ENCODE peak calls at places on chromosomes 6 and 20, in seven cellular contexts. G, K, D, O, V, W and S are unnamed samples.

GRCh38 chr6:168136622-168137021 is 57.6 kb upstream of the FRMD1 start:
- DNase-seq in G (no peak), K (no peak), D (no peak), O (no peak), V (no peak), W (no peak), S (no peak)

GRCh38 chr6:26493258-26493657 is 6.8 kb upstream of the BTN1A1 start:
- DNase-seq in G (no peak), K (no peak), D (no peak), O (no peak), V (no peak), W (no peak), S (no peak)

GRCh38 chr6:33162471-33162870 is 29.8 kb downstream of the COL11A2 start:
- DNase-seq in G (no peak), K (no peak), D (no peak), O (no peak), V (no peak), W (no peak), S (no peak)

GRCh38 chr6:21871831-21872230 is 278.3 kb downstream of the SOX4 start:
- DNase-seq in G (no peak), K (no peak), D (no peak), O (no peak), V (no peak), W (no peak), S (no peak)

GRCh38 chr6:6315660-6316059 is 4.8 kb downstream of the F13A1 start:
- DNase-seq in G (peak), K (peak), D (no peak), O (peak), V (peak), W (no peak), S (no peak)

GRCh38 chr20:61753987-61754956 is 311.4 kb downstream of the TAF4 start:
- DNase-seq in G (no peak), K (no peak), D (no peak), O (no peak), V (no peak), W (no peak), S (no peak)

GRCh38 chr6:7819641-7820040 is 90.9 kb downstream of the TXNDC5 start:
- DNase-seq in G (peak), K (no peak), D (no peak), O (no peak), V (no peak), W (no peak), S (no peak)

GRCh38 chr6:153328194-153328593 is 197.1 kb upstream of the RGS17 start:
- DNase-seq in G (peak), K (no peak), D (no peak), O (no peak), V (no peak), W (no peak), S (no peak)

GRCh38 chr20:62804021-62804631 is 509 bp upstream of the OGFR start:
- DNase-seq in G (no peak), K (no peak), D (no peak), O (no peak), V (no peak), W (peak), S (no peak)

GRCh38 chr6:6825153-6825847 is 236.8 kb downstream of the LY86 start:
- DNase-seq in G (no peak), K (no peak), D (no peak), O (no peak), V (no peak), W (no peak), S (no peak)

GRCh38 chr6:118860880-118861279 is 33.1 kb upstream of the ASF1A start:
- DNase-seq in G (no peak), K (no peak), D (no peak), O (no peak), V (no peak), W (no peak), S (no peak)

GRCh38 chr6:41757268-41757667 is 10.1 kb upstream of the PGC start:
- DNase-seq in G (no peak), K (no peak), D (no peak), O (no peak), V (no peak), W (no peak), S (no peak)

GRCh38 chr6:15628499-15629131 is 34.2 kb downstream of the DTNBP1 start:
- DNase-seq in G (peak), K (no peak), D (peak), O (no peak), V (no peak), W (no peak), S (no peak)

GRCh38 chr6:139572001-139572400 is 197.6 kb upstream of the CITED2 start:
- DNase-seq in G (no peak), K (no peak), D (no peak), O (no peak), V (no peak), W (no peak), S (no peak)

GRCh38 chr20:35048739-35049138 is 43.9 kb downstream of the TRPC4AP start:
- DNase-seq in G (no peak), K (no peak), D (no peak), O (no peak), V (no peak), W (no peak), S (no peak)

GRCh38 chr6:32112436-32112980 is 3.4 kb upstream of the TNXB start:
- DNase-seq in G (no peak), K (no peak), D (no peak), O (peak), V (peak), W (no peak), S (no peak)

GRCh38 chr6:111759836-111760785 is 113.1 kb downstream of the FYN start:
- DNase-seq in G (peak), K (no peak), D (peak), O (no peak), V (no peak), W (no peak), S (no peak)

GRCh38 chr20:54860716-54861115 is 385.3 kb downstream of the DOK5 start:
- DNase-seq in G (no peak), K (no peak), D (no peak), O (no peak), V (no peak), W (no peak), S (no peak)

GRCh38 chr6:131840441-131840840 is 32.6 kb downstream of the ENPP1 start:
- DNase-seq in G (no peak), K (no peak), D (no peak), O (no peak), V (no peak), W (no peak), S (no peak)

GRCh38 chr6:118678866-118679265 is 27.5 kb upstream of the CEP85L start:
- DNase-seq in G (peak), K (no peak), D (no peak), O (no peak), V (no peak), W (no peak), S (no peak)

GRCh38 chr20:1622450-1622849 is 2.6 kb upstream of the SIRPB1 start:
- DNase-seq in G (no peak), K (no peak), D (no peak), O (no peak), V (no peak), W (no peak), S (no peak)

GRCh38 chr6:132043148-132043547 is 92.0 kb upstream of the CCN2 start:
- DNase-seq in G (no peak), K (no peak), D (no peak), O (no peak), V (no peak), W (no peak), S (no peak)

GRCh38 chr6:20319520-20320357 is 81.9 kb upstream of the E2F3 start:
- DNase-seq in G (no peak), K (peak), D (peak), O (no peak), V (no peak), W (peak), S (peak)

GRCh38 chr6:132161283-132161682 is 210.1 kb upstream of the CCN2 start:
- DNase-seq in G (peak), K (no peak), D (no peak), O (peak), V (no peak), W (no peak), S (no peak)

GRCh38 chr6:83071707-83072106 is 4.2 kb downstream of the DOP1A start:
- DNase-seq in G (no peak), K (no peak), D (no peak), O (no peak), V (no peak), W (no peak), S (no peak)

GRCh38 chr6:74946961-74947360 is 258.9 kb downstream of the COL12A1 start:
- DNase-seq in G (peak), K (no peak), D (no peak), O (no peak), V (no peak), W (no peak), S (no peak)

GRCh38 chr6:16635810-16636602 is 125.3 kb downstream of the ATXN1 start:
- DNase-seq in G (peak), K (no peak), D (no peak), O (no peak), V (no peak), W (no peak), S (no peak)

GRCh38 chr6:18473765-18474164 is 86.6 kb downstream of the RNF144B start:
- DNase-seq in G (no peak), K (no peak), D (no peak), O (no peak), V (no peak), W (no peak), S (no peak)

GRCh38 chr6:145544031-145544430 is 191.3 kb downstream of the EPM2A start:
- DNase-seq in G (peak), K (no peak), D (no peak), O (no peak), V (peak), W (no peak), S (no peak)

GRCh38 chr20:3836132-3836531 is 10.5 kb upstream of the MAVS start:
- DNase-seq in G (no peak), K (no peak), D (no peak), O (no peak), V (no peak), W (no peak), S (no peak)

GRCh38 chr6:96704713-96705112 is 132.6 kb downstream of the GPR63 start:
- DNase-seq in G (no peak), K (no peak), D (no peak), O (no peak), V (no peak), W (no peak), S (no peak)

GRCh38 chr20:45933231-45934045 is 1.0 kb upstream of the PCIF1 start:
- DNase-seq in G (peak), K (peak), D (peak), O (peak), V (peak), W (peak), S (peak)

GRCh38 chr6:119289651-119290050 is 59.9 kb downstream of the MAN1A1 start:
- DNase-seq in G (no peak), K (no peak), D (no peak), O (no peak), V (no peak), W (no peak), S (no peak)

GRCh38 chr6:165308926-165309731 is at the start of gene C6orf118:
- DNase-seq in G (peak), K (no peak), D (no peak), O (peak), V (peak), W (no peak), S (no peak)

GRCh38 chr20:23519556-23519955 is 28.6 kb downstream of the CST8 start:
- DNase-seq in G (no peak), K (no peak), D (no peak), O (no peak), V (no peak), W (no peak), S (no peak)

GRCh38 chr6:159083146-159083545 is 38.4 kb upstream of the TAGAP start:
- DNase-seq in G (no peak), K (no peak), D (no peak), O (no peak), V (no peak), W (no peak), S (no peak)

DNA sequence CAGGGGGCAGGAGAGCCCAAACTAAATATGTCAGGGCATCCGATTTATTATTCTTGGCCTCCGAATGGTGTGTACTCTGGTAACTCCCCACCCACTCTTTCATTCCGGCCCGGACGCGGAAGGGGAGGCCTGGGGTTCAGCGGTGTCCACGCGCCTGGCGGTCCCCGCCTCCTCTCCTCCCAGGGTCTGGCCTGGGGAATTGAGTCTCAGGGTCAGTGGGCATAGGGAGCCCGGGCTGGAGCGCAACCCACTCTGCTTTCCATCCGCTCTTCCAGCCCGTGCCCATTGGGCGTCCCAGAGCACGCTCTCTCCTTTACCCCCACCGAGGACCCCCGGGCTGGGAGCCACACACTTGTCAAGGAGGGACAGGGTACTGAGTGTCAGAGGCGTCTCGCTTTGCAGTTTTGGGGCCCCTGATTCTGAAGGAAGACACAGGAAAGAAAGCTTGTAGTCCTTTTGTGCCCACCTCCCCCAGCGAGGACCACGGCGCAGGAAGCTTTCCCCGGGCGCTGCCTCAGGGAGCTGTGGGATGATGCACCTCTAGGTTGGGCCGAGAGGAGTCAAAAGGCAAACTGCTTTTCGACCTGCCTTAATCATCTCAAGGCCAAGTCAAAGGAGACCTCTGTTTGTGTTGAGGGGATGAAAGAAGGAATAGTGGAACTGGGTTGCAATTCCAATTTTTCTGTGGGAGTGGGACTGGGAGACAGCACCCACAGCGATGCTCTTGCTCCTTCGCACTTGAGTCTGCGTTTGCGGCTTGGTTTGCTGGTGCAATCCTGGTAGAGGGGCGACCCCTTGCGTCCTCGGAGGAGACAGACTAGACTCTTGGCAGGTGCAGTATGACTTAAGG is 2.5 kb downstream of the RSPO3 start:
- DNase-seq in G (peak), K (peak), D (peak), O (peak), V (peak), W (peak), S (peak)
- TF ChIP-seq CTCF in G (peak), K (peak), D (peak), O (peak), V (peak), W (peak), S (no peak)

GRCh38 chr20:58246346-58246745 is 17.9 kb upstream of the ANKRD60 start:
- DNase-seq in G (peak), K (no peak), D (no peak), O (no peak), V (no peak), W (no peak), S (no peak)
- TF ChIP-seq CTCF in G (peak), K (no peak), D (no peak), O (peak), V (no peak), W (peak), S (no peak)

GRCh38 chr20:50509923-50510705 is at the start of gene PTPN1:
- DNase-seq in G (peak), K (peak), D (peak), O (peak), V (peak), W (peak), S (peak)
- TF ChIP-seq CTCF in G (peak), K (no peak), D (no peak), O (no peak), V (no peak), W (peak), S (no peak)

GRCh38 chr6:151293621-151294020 is 53.9 kb downstream of the AKAP12 start:
- DNase-seq in G (no peak), K (no peak), D (no peak), O (no peak), V (no peak), W (no peak), S (no peak)
- TF ChIP-seq CTCF in G (no peak), K (no peak), D (no peak), O (no peak), V (no peak), W (no peak), S (no peak)

DNA sequence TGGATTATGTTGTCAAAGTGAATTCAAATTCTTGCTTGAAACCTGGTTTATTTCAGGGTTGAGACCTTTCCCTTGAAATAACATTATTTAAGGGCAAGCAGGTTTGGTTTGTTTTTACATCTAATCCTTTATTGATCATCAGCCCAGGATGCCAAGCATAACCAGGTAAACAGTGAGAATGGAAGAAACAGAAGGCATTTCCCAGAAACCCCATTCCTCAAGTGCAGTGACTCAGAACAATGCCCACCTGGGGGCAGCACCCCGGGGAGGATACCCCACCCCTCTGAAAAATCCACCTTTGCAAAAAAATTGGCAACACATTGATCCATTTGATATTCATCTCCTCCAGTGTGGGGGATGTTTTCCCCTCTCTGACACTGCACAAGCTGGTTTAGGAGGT is 32.5 kb downstream of the POFUT1 start:
- DNase-seq in G (no peak), K (no peak), D (no peak), O (no peak), V (no peak), W (no peak), S (no peak)
- TF ChIP-seq CTCF in G (no peak), K (no peak), D (no peak), O (no peak), V (no peak), W (no peak), S (no peak)

DNA sequence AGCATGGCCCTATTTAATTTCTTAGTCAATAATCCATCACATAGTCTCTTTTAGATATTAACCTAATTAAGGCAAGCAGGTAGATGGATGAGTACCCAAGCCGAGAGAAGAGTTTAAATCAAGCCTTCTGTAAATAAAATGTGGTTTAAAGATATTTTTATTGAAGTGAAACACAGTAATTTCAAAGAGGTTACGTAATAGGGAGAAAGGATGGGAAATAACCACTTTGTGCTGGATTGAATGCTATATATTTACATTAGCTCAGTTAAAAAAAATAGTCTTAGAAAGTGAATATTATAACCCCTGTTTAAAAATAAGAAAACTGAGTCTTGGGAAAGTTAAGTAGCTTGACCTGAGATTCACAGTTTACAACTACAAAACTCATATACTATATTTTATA is 37.0 kb upstream of the FOXO3 start:
- DNase-seq in G (no peak), K (no peak), D (no peak), O (no peak), V (no peak), W (no peak), S (no peak)
- TF ChIP-seq CTCF in G (no peak), K (no peak), D (no peak), O (no peak), V (no peak), W (no peak), S (no peak)

DNA sequence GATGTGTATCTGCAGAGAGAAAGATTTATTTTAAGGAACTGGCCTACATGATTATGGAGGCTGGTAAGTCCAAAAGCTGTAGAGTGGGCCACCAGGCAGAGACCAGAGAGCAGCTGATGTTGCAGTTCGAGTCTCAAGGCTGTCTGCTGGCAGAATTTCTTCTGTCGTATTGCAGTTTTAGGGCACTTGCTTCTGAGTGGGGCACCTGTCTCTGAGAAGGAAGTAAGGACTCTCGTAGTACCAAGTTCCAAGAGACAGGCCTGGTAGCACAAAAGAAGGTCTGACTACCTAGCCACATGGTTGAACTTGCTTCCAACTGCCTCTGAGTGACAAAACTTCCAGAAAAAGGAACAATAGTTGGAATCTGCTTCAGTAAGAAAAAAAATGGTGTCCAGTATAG is 12.0 kb upstream of the IFNGR1 start:
- DNase-seq in G (no peak), K (no peak), D (no peak), O (no peak), V (no peak), W (no peak), S (no peak)
- TF ChIP-seq CTCF in G (no peak), K (no peak), D (no peak), O (no peak), V (no peak), W (no peak), S (no peak)

DNA sequence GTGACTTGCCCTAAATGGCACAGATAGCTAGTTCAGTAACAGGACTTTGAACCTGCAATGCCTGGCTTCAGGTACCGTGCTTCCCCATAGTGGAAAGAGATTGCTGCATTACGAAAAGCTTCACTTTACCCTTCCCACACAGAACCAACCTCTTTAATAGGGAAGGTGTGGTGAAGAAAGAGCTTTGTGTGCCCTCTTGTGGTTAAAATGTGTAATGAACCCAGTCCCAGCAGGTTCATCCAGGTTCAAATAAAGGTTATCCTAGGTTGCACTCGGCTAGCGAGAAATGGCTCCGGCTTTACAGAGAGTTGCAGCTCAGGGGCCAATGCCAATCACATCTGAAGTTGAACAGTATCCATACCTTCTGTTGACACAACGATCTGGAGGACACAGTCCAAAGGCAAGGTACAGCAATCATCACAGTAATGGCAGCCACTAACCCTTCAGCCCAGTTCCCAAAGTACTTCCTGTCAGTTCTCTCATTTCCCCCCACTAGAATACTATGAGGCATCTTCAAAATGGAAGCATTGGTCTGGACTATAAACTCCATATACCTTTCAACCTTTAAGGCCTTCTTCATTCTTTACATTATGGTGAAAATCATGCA is 3.0 kb downstream of the DEFB115 start:
- DNase-seq in G (no peak), K (no peak), D (no peak), O (no peak), V (no peak), W (no peak), S (no peak)
- TF ChIP-seq CTCF in G (no peak), K (peak), D (no peak), O (peak), V (no peak), W (no peak), S (no peak)

DNA sequence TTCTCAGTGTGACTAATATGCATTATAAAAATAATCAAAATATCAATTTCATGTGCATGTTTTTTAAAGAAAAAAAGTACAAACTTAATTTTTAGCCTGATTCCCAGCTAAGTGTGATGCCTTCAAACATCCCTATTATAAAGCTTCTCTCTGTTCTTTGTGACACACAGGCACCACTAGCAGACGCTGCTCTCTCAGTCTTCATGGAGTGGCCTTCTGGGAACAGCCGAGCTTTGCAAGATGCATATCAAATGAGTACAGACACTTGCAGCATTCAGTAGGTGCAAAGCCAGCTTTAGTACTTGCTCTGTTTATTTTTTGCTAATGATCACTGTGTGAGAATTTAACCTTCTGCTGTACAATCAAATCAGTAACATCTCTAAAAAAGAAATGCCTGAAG is 340.0 kb downstream of the ADGRB3 start:
- DNase-seq in G (peak), K (no peak), D (no peak), O (peak), V (no peak), W (no peak), S (no peak)
- TF ChIP-seq CTCF in G (peak), K (no peak), D (no peak), O (peak), V (no peak), W (no peak), S (no peak)